ENCODE peak calls at places on chromosomes 3 and 15, in ten cellular contexts. R is GM12865, D is GM23248, V is foreskin fibroblast, P is ovary, T is fibroblast of villous mesenchyme, I is colonic mucosa, U is mesendoderm, F is stomach, J is suprapubic skin. L is an unnamed sample.

GRCh38 chr3:54649551-54649950 is 278.3 kb downstream of the LRTM1 start:
- DNase-seq in R (no peak), D (no peak), V (no peak), P (no peak), T (no peak), I (no peak), U (no peak), F (no peak), J (no peak), L (no peak)

GRCh38 chr3:149367021-149367840 is 10.2 kb downstream of the TM4SF1 start:
- DNase-seq in R (no peak), D (peak), V (peak), P (no peak), T (peak), I (peak), U (peak), F (no peak), J (no peak), L (peak)

GRCh38 chr3:149977391-149977790 is 6.7 kb upstream of the PFN2 start:
- DNase-seq in R (no peak), D (no peak), V (no peak), P (no peak), T (no peak), I (no peak), U (no peak), F (no peak), J (no peak), L (peak)

GRCh38 chr3:171796625-171797264 is 13.5 kb downstream of the PLD1 start:
- DNase-seq in R (no peak), D (no peak), V (no peak), P (no peak), T (no peak), I (no peak), U (no peak), F (no peak), J (no peak), L (no peak)

GRCh38 chr3:71053495-71053894 is 530.0 kb downstream of the FOXP1 start:
- DNase-seq in R (no peak), D (no peak), V (no peak), P (no peak), T (no peak), I (no peak), U (no peak), F (no peak), J (no peak), L (no peak)

GRCh38 chr3:30686176-30686575 is 79.8 kb downstream of the TGFBR2 start:
- DNase-seq in R (no peak), D (no peak), V (no peak), P (no peak), T (no peak), I (no peak), U (no peak), F (no peak), J (no peak), L (no peak)

GRCh38 chr3:179652467-179653105 is at the start of gene USP13:
- DNase-seq in R (peak), D (peak), V (peak), P (peak), T (peak), I (peak), U (peak), F (peak), J (peak), L (peak)

GRCh38 chr3:149967067-149967685 is 3.5 kb downstream of the PFN2 start:
- DNase-seq in R (peak), D (peak), V (peak), P (no peak), T (peak), I (no peak), U (peak), F (no peak), J (no peak), L (peak)

GRCh38 chr3:29186982-29187718 is 93.7 kb upstream of the RBMS3 start:
- DNase-seq in R (no peak), D (peak), V (peak), P (no peak), T (peak), I (no peak), U (peak), F (no peak), J (no peak), L (peak)

GRCh38 chr15:58510715-58511465 is 79.1 kb downstream of the LIPC start:
- DNase-seq in R (no peak), D (peak), V (peak), P (no peak), T (peak), I (no peak), U (no peak), F (no peak), J (no peak), L (peak)

GRCh38 chr3:30747771-30748281 is 141.4 kb downstream of the TGFBR2 start:
- DNase-seq in R (no peak), D (peak), V (peak), P (no peak), T (peak), I (no peak), U (peak), F (no peak), J (no peak), L (peak)

GRCh38 chr3:149581248-149581647 is 76.6 kb downstream of the WWTR1 start:
- DNase-seq in R (peak), D (peak), V (no peak), P (no peak), T (peak), I (no peak), U (no peak), F (no peak), J (no peak), L (no peak)

GRCh38 chr15:24954783-24955548 is at the start of the genes SNRPN and SNURF:
- DNase-seq in R (peak), D (peak), V (peak), P (peak), T (peak), I (peak), U (peak), F (peak), J (peak), L (peak)

GRCh38 chr3:62955126-62955525 is 79.9 kb upstream of the CADPS start:
- DNase-seq in R (no peak), D (no peak), V (no peak), P (no peak), T (no peak), I (no peak), U (peak), F (no peak), J (no peak), L (no peak)

GRCh38 chr3:117518385-117518784 is 808.8 kb downstream of the TUSC7 start:
- DNase-seq in R (no peak), D (no peak), V (no peak), P (no peak), T (no peak), I (no peak), U (no peak), F (no peak), J (no peak), L (no peak)

GRCh38 chr3:123722021-123722420 is 137.2 kb upstream of the HACD2 start:
- DNase-seq in R (no peak), D (no peak), V (no peak), P (no peak), T (no peak), I (no peak), U (no peak), F (no peak), J (no peak), L (no peak)

GRCh38 chr15:39580117-39580629 is 706 bp upstream of the THBS1 start:
- DNase-seq in R (peak), D (peak), V (peak), P (peak), T (peak), I (peak), U (peak), F (peak), J (peak), L (peak)

GRCh38 chr3:62101488-62101887 is 271.9 kb downstream of the FEZF2 start:
- DNase-seq in R (no peak), D (peak), V (peak), P (no peak), T (no peak), I (no peak), U (no peak), F (no peak), J (no peak), L (no peak)

GRCh38 chr15:90376789-90377188 is 11.3 kb upstream of the IQGAP1 start:
- DNase-seq in R (peak), D (no peak), V (no peak), P (no peak), T (no peak), I (no peak), U (no peak), F (peak), J (no peak), L (no peak)

GRCh38 chr15:39874890-39875549 is 45.0 kb downstream of the GPR176 start:
- DNase-seq in R (peak), D (peak), V (no peak), P (no peak), T (peak), I (peak), U (peak), F (peak), J (no peak), L (peak)

GRCh38 chr3:11204697-11205397 is 50.6 kb downstream of the HRH1 start:
- DNase-seq in R (no peak), D (no peak), V (no peak), P (peak), T (no peak), I (no peak), U (no peak), F (no peak), J (peak), L (peak)

GRCh38 chr3:45864760-45865567 is 21.4 kb upstream of the CCR9 start:
- DNase-seq in R (peak), D (no peak), V (no peak), P (no peak), T (no peak), I (no peak), U (no peak), F (no peak), J (no peak), L (no peak)

GRCh38 chr15:40906101-40906946 is 12.1 kb downstream of the VPS18 start:
- DNase-seq in R (peak), D (peak), V (peak), P (peak), T (peak), I (peak), U (peak), F (peak), J (peak), L (peak)

GRCh38 chr15:63190993-63191392 is 1.6 kb downstream of the RAB8B start:
- DNase-seq in R (no peak), D (no peak), V (no peak), P (no peak), T (no peak), I (no peak), U (no peak), F (no peak), J (no peak), L (no peak)

GRCh38 chr3:41632705-41633104 is 329.2 kb downstream of the ULK4 start:
- DNase-seq in R (no peak), D (no peak), V (no peak), P (no peak), T (no peak), I (no peak), U (no peak), F (no peak), J (no peak), L (no peak)

GRCh38 chr3:196793224-196793623 is 53.6 kb downstream of the PAK2 start:
- DNase-seq in R (no peak), D (peak), V (peak), P (no peak), T (peak), I (no peak), U (peak), F (no peak), J (no peak), L (peak)

GRCh38 chr15:61339526-61339925 is 110.4 kb upstream of the RORA start:
- DNase-seq in R (no peak), D (no peak), V (no peak), P (no peak), T (no peak), I (no peak), U (no peak), F (no peak), J (no peak), L (no peak)

GRCh38 chr15:70415330-70415884 is 317.7 kb upstream of the TLE3 start:
- DNase-seq in R (no peak), D (no peak), V (no peak), P (no peak), T (no peak), I (peak), U (no peak), F (no peak), J (no peak), L (no peak)

GRCh38 chr3:15360786-15361493 is 28.6 kb upstream of the SH3BP5 start:
- DNase-seq in R (peak), D (peak), V (peak), P (no peak), T (peak), I (no peak), U (no peak), F (no peak), J (no peak), L (peak)

GRCh38 chr3:106797461-106797860 is 579.8 kb upstream of the CCDC54 start:
- DNase-seq in R (no peak), D (no peak), V (no peak), P (no peak), T (no peak), I (no peak), U (no peak), F (no peak), J (no peak), L (no peak)

GRCh38 chr3:50269460-50269859 is 513 bp downstream of the SEMA3B start:
- DNase-seq in R (no peak), D (no peak), V (no peak), P (no peak), T (no peak), I (no peak), U (no peak), F (no peak), J (no peak), L (no peak)

GRCh38 chr3:197896421-197896820 is 53.6 kb upstream of the RPL35A start:
- DNase-seq in R (no peak), D (no peak), V (no peak), P (no peak), T (no peak), I (no peak), U (no peak), F (no peak), J (no peak), L (no peak)

GRCh38 chr15:81225161-81225671 is 28.5 kb downstream of the IL16 start:
- DNase-seq in R (no peak), D (peak), V (no peak), P (no peak), T (no peak), I (no peak), U (no peak), F (no peak), J (peak), L (no peak)

DNA sequence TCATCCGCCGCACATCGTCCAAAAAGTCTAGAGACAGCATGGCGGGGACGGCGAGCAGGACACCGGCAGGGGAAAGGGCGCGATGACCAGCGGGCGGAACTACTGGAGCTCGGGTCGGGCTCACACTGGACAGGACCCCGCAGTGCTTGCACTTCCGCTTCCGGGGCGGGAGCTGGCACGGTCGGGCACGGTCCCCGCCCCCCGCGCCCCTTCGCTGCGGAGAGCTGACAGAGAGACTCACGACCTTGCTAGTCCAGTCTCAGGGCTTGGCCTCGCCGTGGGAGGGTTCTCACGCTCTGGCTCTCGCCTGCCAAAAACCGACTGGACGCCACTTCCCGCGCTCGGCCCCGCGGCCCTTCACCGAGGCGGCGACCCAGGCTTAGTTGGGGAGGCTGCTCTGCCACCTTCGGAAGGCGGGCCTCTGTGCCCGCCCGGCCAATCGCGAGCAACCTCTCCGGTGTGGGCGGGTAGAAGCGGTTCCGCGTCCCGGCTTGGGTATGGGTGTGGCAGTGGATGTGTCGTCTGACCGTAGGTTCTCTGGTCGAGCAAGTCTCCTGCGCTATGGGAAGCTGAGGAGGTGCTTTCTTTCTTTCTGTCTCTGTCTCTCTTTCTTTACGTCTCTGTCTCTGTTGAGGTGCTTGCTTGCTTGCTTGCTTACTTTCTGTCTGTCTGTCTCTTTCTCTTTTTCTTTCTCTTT is at the start of gene SEC11A:
- DNase-seq in R (peak), D (peak), V (peak), P (peak), T (peak), I (peak), U (peak), F (peak), J (peak), L (peak)
- H3K4me3 ChIP-seq in R (peak), D (peak), V (peak), P (peak), T (peak), I (peak), U (peak), F (peak), J (peak), L (peak)

DNA sequence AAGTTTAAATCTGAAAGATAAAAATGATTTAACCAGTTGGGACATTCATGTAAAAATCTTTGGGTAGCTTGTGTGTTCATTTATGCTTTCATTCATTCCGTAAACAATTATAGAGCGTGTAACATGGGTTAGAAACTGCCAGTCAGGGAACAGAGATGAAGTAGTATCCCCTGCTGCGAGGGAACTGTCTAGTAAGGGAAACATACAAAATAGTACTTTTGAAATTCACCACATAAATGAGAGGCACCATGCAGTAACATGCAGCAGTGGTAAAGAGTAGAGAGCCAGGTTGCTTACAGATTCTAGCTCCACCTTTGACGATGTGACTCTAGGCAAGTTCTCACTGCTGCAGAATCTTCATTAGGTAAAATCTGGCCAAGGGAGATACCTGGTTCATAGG is 921 bp downstream of the DZIP3 start:
- DNase-seq in R (peak), D (peak), V (no peak), P (no peak), T (no peak), I (no peak), U (peak), F (no peak), J (no peak), L (no peak)
- H3K4me3 ChIP-seq in R (peak), D (peak), V (peak), P (peak), T (peak), I (no peak), U (no peak), F (peak), J (peak), L (peak)

GRCh38 chr3:183541235-183541655 is 14.3 kb downstream of the KLHL6 start:
- DNase-seq in R (no peak), D (no peak), V (no peak), P (no peak), T (no peak), I (no peak), U (no peak), F (no peak), J (no peak), L (no peak)

GRCh38 chr3:183539821-183540220 is 15.7 kb downstream of the KLHL6 start:
- DNase-seq in R (no peak), D (peak), V (no peak), P (no peak), T (no peak), I (no peak), U (no peak), F (no peak), J (no peak), L (peak)

GRCh38 chr3:183541738-183542137 is 13.8 kb downstream of the KLHL6 start:
- DNase-seq in R (peak), D (no peak), V (no peak), P (no peak), T (peak), I (no peak), U (no peak), F (no peak), J (no peak), L (no peak)

GRCh38 chr3:183540501-183541234 is 14.8 kb downstream of the KLHL6 start:
- DNase-seq in R (peak), D (no peak), V (no peak), P (no peak), T (no peak), I (no peak), U (no peak), F (no peak), J (no peak), L (no peak)

GRCh38 chr3:183542355-183542754 is 13.2 kb downstream of the KLHL6 start:
- DNase-seq in R (no peak), D (no peak), V (no peak), P (no peak), T (no peak), I (no peak), U (no peak), F (no peak), J (no peak), L (no peak)
- H3K4me3 ChIP-seq in R (no peak), D (no peak), V (no peak), P (no peak), T (no peak), I (no peak), U (no peak), F (no peak), J (no peak), L (no peak)

GRCh38 chr3:155870945-155871745 is 695 bp downstream of the GMPS start:
- DNase-seq in R (peak), D (peak), V (peak), P (peak), T (peak), I (peak), U (peak), F (peak), J (peak), L (no peak)

GRCh38 chr3:155870133-155870944 is at the start of gene GMPS:
- DNase-seq in R (peak), D (peak), V (peak), P (peak), T (peak), I (peak), U (peak), F (peak), J (peak), L (peak)

GRCh38 chr3:155871746-155872158 is 1.3 kb downstream of the GMPS start:
- DNase-seq in R (no peak), D (no peak), V (no peak), P (no peak), T (peak), I (no peak), U (no peak), F (no peak), J (no peak), L (peak)

GRCh38 chr3:155876037-155876436 is 5.6 kb downstream of the GMPS start:
- DNase-seq in R (no peak), D (no peak), V (no peak), P (no peak), T (no peak), I (no peak), U (no peak), F (no peak), J (no peak), L (no peak)

DNA sequence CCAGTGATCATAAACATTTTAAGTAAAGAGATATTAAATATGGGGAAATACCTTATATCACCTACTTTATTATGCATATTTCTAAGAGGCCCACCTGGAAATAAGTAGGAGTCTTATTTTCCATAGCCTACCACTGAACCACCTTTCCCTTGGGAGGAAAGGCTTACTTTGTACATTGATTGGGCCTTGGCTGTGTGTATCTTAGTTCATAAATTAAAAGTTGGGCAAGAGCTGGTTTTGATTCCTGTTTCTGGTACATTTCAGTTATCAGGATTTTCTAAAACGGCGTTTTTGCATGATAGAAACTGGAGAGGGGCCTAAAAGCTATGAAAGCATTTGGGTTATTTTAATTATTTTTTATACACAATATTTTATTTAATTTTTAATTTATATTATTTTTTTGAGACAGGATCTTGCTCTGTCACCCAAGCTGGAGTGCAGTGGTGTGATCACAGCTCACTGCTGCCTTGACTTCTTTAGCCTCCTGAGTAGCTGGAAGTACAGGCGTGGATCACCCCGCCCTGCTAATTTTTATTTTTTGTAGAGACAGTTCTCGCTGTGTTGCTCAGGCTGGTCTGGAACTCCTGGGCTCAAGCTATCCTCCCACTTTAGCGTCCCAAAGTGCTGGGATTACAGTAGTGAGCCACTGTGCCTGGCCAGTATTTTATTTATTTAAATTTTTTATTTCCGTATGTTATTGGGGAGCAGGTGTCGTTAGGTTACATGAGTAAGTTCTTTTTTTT is 2.6 kb downstream of the GMPS start:
- DNase-seq in R (no peak), D (no peak), V (no peak), P (no peak), T (no peak), I (no peak), U (no peak), F (no peak), J (no peak), L (no peak)
- H3K4me3 ChIP-seq in R (peak), D (peak), V (peak), P (no peak), T (no peak), I (no peak), U (no peak), F (no peak), J (no peak), L (peak)

L was measured in fibroblast of pulmonary artery.